ENCODE peak calls at places on chromosomes 5 and 9, in five cellular contexts. G, I, Z, D and R are unnamed samples.

GRCh38 chr5:171496431-171496830 is 77.0 kb downstream of the FGF18 start:
- DNase-seq in G (no peak), D (no peak), Z (no peak), I (no peak), R (no peak)

GRCh38 chr9:123005964-123006363 is 27.5 kb upstream of the GPR21 start:
- DNase-seq in D (no peak), G (no peak), I (no peak), Z (no peak), R (no peak)

GRCh38 chr5:107635276-107635675 is 35.5 kb downstream of the EFNA5 start:
- DNase-seq in D (no peak), G (no peak), I (no peak), Z (no peak), R (peak; percentile 41)

GRCh38 chr5:157004893-157005551 is 42.0 kb upstream of the TIMD4 start:
- DNase-seq in G (no peak), I (no peak), Z (no peak), D (no peak), R (peak; percentile 17)

GRCh38 chr9:137313956-137314560 is 12.0 kb upstream of the NRARP start:
- DNase-seq in Z (no peak), I (no peak), G (no peak), D (no peak), R (no peak)

GRCh38 chr5:35377653-35378052 is 147.4 kb upstream of the PRLR start:
- DNase-seq in G (no peak), I (no peak), Z (no peak), D (no peak), R (no peak)

GRCh38 chr5:148991606-148992005 is 71.3 kb downstream of the SH3TC2 start:
- DNase-seq in D (no peak), G (no peak), Z (no peak), I (no peak), R (no peak)

GRCh38 chr5:88996366-88996765 is 113.4 kb upstream of the MEF2C start:
- DNase-seq in Z (no peak), G (no peak), D (no peak), I (no peak), R (no peak)

GRCh38 chr9:131297903-131298302 is 8.4 kb downstream of the PLPP7 start:
- DNase-seq in G (no peak), Z (no peak), D (no peak), I (no peak), R (no peak)

GRCh38 chr9:121878208-121878835 is 214.8 kb downstream of the TTLL11 start:
- DNase-seq in G (no peak), I (no peak), D (no peak), Z (no peak), R (no peak)

GRCh38 chr9:87280421-87280820 is 217.2 kb upstream of the DAPK1 start:
- DNase-seq in I (peak; percentile 61), Z (no peak), D (no peak), G (peak; percentile 26), R (peak; percentile 92)

GRCh38 chr9:133116346-133117231 is 4.5 kb downstream of the RALGDS start:
- DNase-seq in I (no peak), Z (no peak), D (no peak), G (no peak), R (no peak)

GRCh38 chr5:43555895-43556606 is 826 bp downstream of the PAIP1 start:
- DNase-seq in G (no peak), Z (no peak), D (peak; percentile 42), I (peak; percentile 41), R (peak; percentile 74)

GRCh38 chr5:142973932-142974331 is 203.8 kb downstream of the ARHGAP26 start:
- DNase-seq in I (no peak), D (no peak), Z (no peak), G (no peak), R (no peak)

GRCh38 chr5:14146725-14147124 is 3.6 kb downstream of the TRIO start:
- DNase-seq in Z (no peak), D (no peak), I (no peak), G (no peak), R (no peak)

GRCh38 chr5:135010502-135011354 is 23.3 kb downstream of the PITX1 start:
- DNase-seq in D (no peak), I (no peak), Z (no peak), G (no peak), R (no peak)

GRCh38 chr5:77394064-77394716 is 97.9 kb downstream of the WDR41 start:
- DNase-seq in I (no peak), D (no peak), Z (no peak), G (no peak), R (no peak)

GRCh38 chr9:7405924-7406604 is 393.5 kb downstream of the DMAC1 start:
- DNase-seq in D (no peak), Z (no peak), I (no peak), G (no peak), R (no peak)

GRCh38 chr5:122053181-122054109 is 24.6 kb downstream of the LOX start:
- DNase-seq in G (no peak), I (peak; percentile 66), Z (no peak), D (no peak), R (peak; percentile 39)

GRCh38 chr5:35369965-35370790 is 139.9 kb upstream of the PRLR start:
- DNase-seq in D (peak; percentile 19), G (no peak), Z (no peak), I (no peak), R (no peak)

GRCh38 chr5:69129413-69129812 is 35.6 kb downstream of the SLC30A5 start:
- DNase-seq in I (peak; percentile 70), G (peak; percentile 73), Z (peak; percentile 27), D (no peak), R (peak; percentile 74)

GRCh38 chr5:60287174-60287771 is 393.7 kb upstream of the PDE4D start:
- DNase-seq in I (peak; percentile 48), Z (peak; percentile 36), G (no peak), D (peak; percentile 78), R (peak; percentile 36)

GRCh38 chr5:135160036-135160675 is 126.1 kb upstream of the PITX1 start:
- DNase-seq in I (no peak), G (no peak), Z (no peak), D (no peak), R (no peak)

GRCh38 chr9:27276182-27277030 is 20.5 kb downstream of the EQTN start:
- DNase-seq in D (peak; percentile 51), I (peak; percentile 74), Z (peak; percentile 24), G (peak; percentile 16), R (peak; percentile 89)

GRCh38 chr9:101498323-101498722 is 35.3 kb upstream of the RNF20 start:
- DNase-seq in D (no peak), Z (no peak), I (peak; percentile 4), G (no peak), R (peak; percentile 43)

GRCh38 chr9:105667867-105668266 is 5.6 kb downstream of the TAL2 start:
- DNase-seq in G (no peak), D (no peak), Z (no peak), I (no peak), R (no peak)

GRCh38 chr5:174723315-174723978 is 935 bp upstream of the MSX2 start:
- DNase-seq in I (no peak), G (no peak), Z (no peak), D (no peak), R (no peak)

GRCh38 chr9:83041771-83042170 is 21.2 kb downstream of the RASEF start:
- DNase-seq in G (no peak), D (no peak), I (no peak), Z (no peak), R (no peak)

GRCh38 chr5:72955143-72955767 is 586 bp upstream of the FCHO2 start:
- DNase-seq in G (no peak), D (no peak), I (peak; percentile 86), Z (no peak), R (no peak)

GRCh38 chr9:81031422-81032029 is 657.8 kb downstream of the TLE1 start:
- DNase-seq in G (no peak), D (no peak), Z (no peak), I (no peak), R (no peak)

GRCh38 chr9:33381231-33381791 is 21.1 kb downstream of the AQP7 start:
- DNase-seq in Z (no peak), I (no peak), G (no peak), D (no peak), R (no peak)

GRCh38 chr5:173480896-173481295 is 135.6 kb downstream of the BOD1 start:
- DNase-seq in I (no peak), G (no peak), Z (no peak), D (no peak), R (no peak)

GRCh38 chr5:11110128-11110527 is 349.1 kb upstream of the DAP start:
- DNase-seq in Z (no peak), D (no peak), I (no peak), G (no peak), R (no peak)

GRCh38 chr9:84670801-84671153 is 1.2 kb downstream of the NTRK2 start:
- DNase-seq in G (no peak), D (no peak), I (no peak), Z (no peak), R (no peak)

GRCh38 chr9:84668204-84669007 is 1.1 kb upstream of the NTRK2 start:
- DNase-seq in Z (peak; percentile 15), G (no peak), D (peak; percentile 1), I (peak; percentile 61), R (peak; percentile 62)

GRCh38 chr9:84669008-84669292 is 579 bp upstream of the NTRK2 start:
- DNase-seq in I (no peak), Z (no peak), D (no peak), G (no peak), R (no peak)

GRCh38 chr9:84670106-84670800 is 724 bp downstream of the NTRK2 start:
- DNase-seq in Z (no peak), I (no peak), D (no peak), G (no peak), R (peak; percentile 1)

DNA sequence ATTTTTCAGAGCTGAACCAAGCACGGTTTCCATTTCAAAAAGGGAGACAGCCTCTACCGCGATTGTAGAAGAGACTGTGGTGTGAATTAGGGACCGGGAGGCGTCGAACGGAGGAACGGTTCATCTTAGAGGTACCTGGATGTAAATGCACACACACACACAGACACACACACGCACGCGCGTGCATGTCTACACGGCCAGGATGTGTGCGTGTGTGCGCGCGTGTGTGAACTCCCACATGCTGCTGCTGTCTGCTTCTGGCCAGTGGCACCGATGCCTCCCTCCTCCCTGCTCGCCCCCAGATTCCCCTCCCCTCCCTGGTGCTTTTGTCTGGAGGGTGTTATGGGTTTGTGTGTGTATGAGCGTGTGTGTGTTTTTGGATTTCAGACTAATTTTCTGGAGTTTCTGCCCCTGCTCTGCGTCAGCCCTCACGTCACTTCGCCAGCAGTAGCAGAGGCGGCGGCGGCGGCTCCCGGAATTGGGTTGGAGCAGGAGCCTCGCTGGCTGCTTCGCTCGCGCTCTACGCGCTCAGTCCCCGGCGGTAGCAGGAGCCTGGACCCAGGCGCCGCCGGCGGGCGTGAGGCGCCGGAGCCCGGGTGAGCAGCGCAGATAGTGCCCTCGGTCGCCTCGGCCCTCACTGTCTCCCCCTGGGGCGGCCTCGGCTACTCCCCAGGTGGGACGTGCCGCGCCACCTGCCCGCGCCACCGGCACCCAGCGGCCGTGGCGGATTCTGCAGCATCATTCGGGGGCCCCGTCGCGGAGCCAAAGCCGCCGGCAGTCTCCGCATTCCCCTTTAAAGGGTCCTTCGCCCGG is at the start of gene NTRK2:
- DNase-seq in D (no peak), I (peak; percentile 20), G (no peak), Z (no peak), R (peak; percentile 37)
- H3K4me3 ChIP-seq in D (no peak within 1 kb of the TSS), I (peak within 1 kb of the TSS; percentile 46), G (peak within 1 kb of the TSS; percentile 31), Z (peak within 1 kb of the TSS; percentile 31), R (peak within 1 kb of the TSS; percentile 81)

GRCh38 chr5:138160706-138161105 is 17.7 kb downstream of the BRD8 start:
- DNase-seq in D (no peak), Z (no peak), G (no peak), I (no peak), R (no peak)
- H3K4me3 ChIP-seq in D (no peak overlapping the region), Z (no peak overlapping the region), G (no peak overlapping the region), I (no peak overlapping the region), R (no peak overlapping the region)

GRCh38 chr9:129776938-129777768 is 24.3 kb upstream of the PTGES start:
- DNase-seq in I (peak; percentile 99), Z (peak; percentile 96), G (peak; percentile 98), D (peak; percentile 39), R (peak; percentile 100)
- H3K4me3 ChIP-seq in I (no peak overlapping the region), Z (peak overlapping the region; percentile 24), G (peak overlapping the region; percentile 42), D (no peak overlapping the region), R (peak overlapping the region; percentile 57)

GRCh38 chr5:141121563-141121962 is at the start of gene PCDHB4:
- DNase-seq in Z (no peak), G (no peak), I (no peak), D (no peak), R (peak; percentile 34)
- H3K4me3 ChIP-seq in Z (no peak within 1 kb of the TSS), G (no peak within 1 kb of the TSS), I (no peak within 1 kb of the TSS), D (no peak within 1 kb of the TSS), R (peak within 1 kb of the TSS; percentile 65)